ENCODE peak calls at places on chromosomes 2 and 18, in nine cellular contexts. Q, D, H, G, C, S, N, Y and U are unnamed samples.
A peak's percentile ranks its signal among the peaks of the same experiment; 100 is the strongest.

GRCh38 chr2:95204396-95204795 is 2.9 kb upstream of the ZNF892 start:
- DNase-seq in Q (no peak), D (no peak), H (no peak), G (no peak), C (no peak), S (no peak), N (no peak), Y (no peak), U (no peak)

GRCh38 chr18:80170395-80171094 is 61.5 kb downstream of the ADNP2 start:
- DNase-seq in Q (no peak), D (no peak), H (no peak), G (no peak), C (peak; percentile 13), S (no peak), N (no peak), Y (no peak), U (no peak)

GRCh38 chr2:231138699-231139098 is 13.9 kb upstream of the HTR2B start:
- DNase-seq in Q (no peak), D (no peak), H (no peak), G (no peak), C (no peak), S (no peak), N (no peak), Y (no peak), U (no peak)

GRCh38 chr2:34241905-34242740 is 643.0 kb upstream of the FAM98A start:
- DNase-seq in Q (no peak), D (no peak), H (no peak), G (no peak), C (no peak), S (peak; percentile 28), N (no peak), Y (no peak), U (peak; percentile 1)

GRCh38 chr2:68769586-68770270 is 35.1 kb downstream of the ARHGAP25 start:
- DNase-seq in Q (peak; percentile 35), D (no peak), H (no peak), G (no peak), C (peak; percentile 75), S (no peak), N (no peak), Y (no peak), U (no peak)

GRCh38 chr18:10052871-10053270 is 139.1 kb downstream of the VAPA start:
- DNase-seq in Q (no peak), D (no peak), H (no peak), G (no peak), C (no peak), S (no peak), N (no peak), Y (no peak), U (no peak)

GRCh38 chr2:131148426-131148825 is 43.3 kb downstream of the PLEKHB2 start:
- DNase-seq in Q (no peak), D (no peak), H (no peak), G (peak; percentile 82), C (peak; percentile 48), S (no peak), N (no peak), Y (no peak), U (no peak)

GRCh38 chr18:6747646-6748045 is 18.1 kb downstream of the ARHGAP28 start:
- DNase-seq in Q (no peak), D (no peak), H (peak; percentile 69), G (no peak), C (no peak), S (no peak), N (no peak), Y (no peak), U (no peak)

GRCh38 chr2:226211439-226211838 is 588.2 kb downstream of the IRS1 start:
- DNase-seq in Q (no peak), D (no peak), H (peak; percentile 76), G (no peak), C (no peak), S (no peak), N (no peak), Y (no peak), U (no peak)

GRCh38 chr2:120783371-120783791 is 47.7 kb downstream of the GLI2 start:
- DNase-seq in Q (no peak), D (no peak), H (no peak), G (no peak), C (no peak), S (no peak), N (no peak), Y (no peak), U (peak; percentile 45)

GRCh38 chr18:36688020-36688965 is 140.5 kb downstream of the TPGS2 start:
- DNase-seq in Q (peak; percentile 70), D (peak; percentile 51), H (peak; percentile 51), G (peak; percentile 75), C (peak; percentile 68), S (peak; percentile 85), N (peak; percentile 21), Y (no peak), U (peak; percentile 74)

GRCh38 chr2:221529943-221530652 is 42.0 kb downstream of the EPHA4 start:
- DNase-seq in Q (no peak), D (no peak), H (peak; percentile 60), G (no peak), C (no peak), S (no peak), N (peak; percentile 71), Y (no peak), U (no peak)

GRCh38 chr2:128684523-128684922 is 365.9 kb upstream of the HS6ST1 start:
- DNase-seq in Q (no peak), D (no peak), H (no peak), G (no peak), C (no peak), S (no peak), N (no peak), Y (no peak), U (no peak)

GRCh38 chr2:191869178-191869577 is 22.3 kb upstream of the CAVIN2 start:
- DNase-seq in Q (peak; percentile 31), D (peak; percentile 18), H (no peak), G (peak; percentile 88), C (peak; percentile 91), S (peak; percentile 71), N (no peak), Y (no peak), U (peak; percentile 46)

GRCh38 chr2:55885129-55885943 is 38.2 kb downstream of the EFEMP1 start:
- DNase-seq in Q (no peak), D (peak; percentile 51), H (peak; percentile 69), G (no peak), C (peak; percentile 37), S (no peak), N (peak; percentile 43), Y (no peak), U (no peak)

GRCh38 chr18:9231852-9232476 is 95.4 kb downstream of the ANKRD12 start:
- DNase-seq in Q (no peak), D (no peak), H (no peak), G (no peak), C (no peak), S (no peak), N (no peak), Y (no peak), U (no peak)

GRCh38 chr2:88452980-88453582 is 588 bp upstream of the FOXI3 start:
- DNase-seq in Q (peak; percentile 4), D (no peak), H (no peak), G (peak; percentile 2), C (peak; percentile 52), S (peak; percentile 3), N (no peak), Y (no peak), U (no peak)

GRCh38 chr2:43082111-43082877 is 144.1 kb downstream of the ZFP36L2 start:
- DNase-seq in Q (no peak), D (peak; percentile 22), H (peak; percentile 89), G (peak; percentile 36), C (no peak), S (no peak), N (peak; percentile 71), Y (no peak), U (peak; percentile 44)

GRCh38 chr2:68251187-68251854 is 1.0 kb downstream of the PPP3R1 start:
- DNase-seq in Q (peak; percentile 87), D (peak; percentile 93), H (peak; percentile 42), G (peak; percentile 81), C (peak; percentile 90), S (peak; percentile 86), N (peak; percentile 67), Y (peak; percentile 15), U (peak; percentile 48)

GRCh38 chr2:121999273-121999672 is 243.8 kb downstream of the TSN start:
- DNase-seq in Q (no peak), D (no peak), H (no peak), G (peak; percentile 7), C (peak; percentile 67), S (peak; percentile 78), N (no peak), Y (no peak), U (no peak)

GRCh38 chr2:178891265-178891958 is 84.2 kb upstream of the TTN start:
- DNase-seq in Q (peak; percentile 79), D (peak; percentile 66), H (peak; percentile 32), G (peak; percentile 83), C (peak; percentile 90), S (peak; percentile 81), N (peak; percentile 29), Y (no peak), U (peak; percentile 20)

GRCh38 chr2:240121190-240121589 is 14.9 kb downstream of the COPS9 start:
- DNase-seq in Q (peak; percentile 47), D (no peak), H (no peak), G (no peak), C (no peak), S (no peak), N (no peak), Y (no peak), U (no peak)

GRCh38 chr2:57570961-57571360 is 475.6 kb upstream of the VRK2 start:
- DNase-seq in Q (no peak), D (no peak), H (no peak), G (no peak), C (no peak), S (no peak), N (no peak), Y (no peak), U (no peak)

GRCh38 chr2:182573553-182573952 is 142.5 kb upstream of the DNAJC10 start:
- DNase-seq in Q (no peak), D (no peak), H (no peak), G (no peak), C (no peak), S (no peak), N (no peak), Y (no peak), U (no peak)

GRCh38 chr18:32612651-32613050 is 142.0 kb upstream of the GAREM1 start:
- DNase-seq in Q (no peak), D (no peak), H (no peak), G (no peak), C (no peak), S (no peak), N (no peak), Y (no peak), U (no peak)

GRCh38 chr18:65606551-65607130 is 144.2 kb upstream of the CDH7 start:
- DNase-seq in Q (no peak), D (peak; percentile 1), H (no peak), G (no peak), C (no peak), S (no peak), N (no peak), Y (no peak), U (no peak)